ENCODE peak calls at places on chromosomes 2 and 18, in ten cellular contexts. I is effector CD8-positive, alpha-beta T cell; G is cerebellar nuclear complex; M is NCI-H1105; E is activated CD8-positive, alpha-beta memory T cell treated with anti-CD3 and anti-CD28 coated beads for 24 hours; F is H4; K is activated T-cell treated with anti-CD3 and anti-CD28 coated beads for 1 hour; R is sigmoid colon; J is colonic mucosa; D is bronchial epithelial cell. Q is an unnamed sample.

GRCh38 chr2:74894261-74895030 is 60.5 kb downstream of the HK2 start:
- DNase-seq in I (no peak), G (no peak), M (no peak), E (no peak), F (no peak), K (no peak), R (no peak), J (no peak), D (peak), Q (peak)

GRCh38 chr2:8630676-8631464 is 51.0 kb upstream of the ID2 start:
- DNase-seq in I (no peak), G (no peak), M (no peak), E (no peak), F (no peak), K (no peak), R (peak), J (no peak), D (no peak), Q (no peak)

GRCh38 chr2:28994679-28995078 is 13.6 kb downstream of the TOGARAM2 start:
- DNase-seq in I (no peak), G (no peak), M (no peak), E (no peak), F (no peak), K (no peak), R (no peak), J (no peak), D (no peak), Q (no peak)

GRCh38 chr2:122543815-122544214 is 788.4 kb downstream of the TSN start:
- DNase-seq in I (no peak), G (no peak), M (no peak), E (no peak), F (peak), K (no peak), R (no peak), J (no peak), D (peak), Q (no peak)

GRCh38 chr2:172340394-172340793 is 87.0 kb upstream of the ITGA6 start:
- DNase-seq in I (no peak), G (no peak), M (no peak), E (no peak), F (no peak), K (no peak), R (no peak), J (no peak), D (no peak), Q (peak)

GRCh38 chr2:128416366-128416765 is 97.7 kb upstream of the HS6ST1 start:
- DNase-seq in I (no peak), G (no peak), M (no peak), E (peak), F (no peak), K (no peak), R (no peak), J (peak), D (no peak), Q (no peak)

GRCh38 chr2:207315131-207315530 is 149.4 kb upstream of the KLF7 start:
- DNase-seq in I (no peak), G (no peak), M (no peak), E (no peak), F (no peak), K (no peak), R (no peak), J (no peak), D (peak), Q (no peak)

GRCh38 chr2:236636261-236636660 is 66.6 kb downstream of the ACKR3 start:
- DNase-seq in I (no peak), G (no peak), M (no peak), E (peak), F (no peak), K (no peak), R (peak), J (no peak), D (no peak), Q (no peak)

GRCh38 chr2:190864375-190864774 is 16.2 kb upstream of the GLS start:
- DNase-seq in I (no peak), G (no peak), M (no peak), E (no peak), F (no peak), K (no peak), R (no peak), J (no peak), D (no peak), Q (no peak)

GRCh38 chr2:223460774-223461211 is 141.4 kb downstream of the SCG2 start:
- DNase-seq in I (no peak), G (no peak), M (no peak), E (no peak), F (peak), K (no peak), R (no peak), J (no peak), D (peak), Q (peak)

GRCh38 chr2:219782999-219783398 is 155.6 kb downstream of the SLC4A3 start:
- DNase-seq in I (no peak), G (no peak), M (no peak), E (no peak), F (no peak), K (no peak), R (no peak), J (no peak), D (no peak), Q (no peak)

GRCh38 chr2:147331790-147332419 is 512.9 kb upstream of the ACVR2A start:
- DNase-seq in I (no peak), G (no peak), M (no peak), E (no peak), F (peak), K (peak), R (no peak), J (peak), D (peak), Q (no peak)

GRCh38 chr2:7452110-7452851 is 535.1 kb downstream of the RNF144A start:
- DNase-seq in I (no peak), G (no peak), M (no peak), E (peak), F (no peak), K (no peak), R (no peak), J (no peak), D (no peak), Q (no peak)

GRCh38 chr18:55376387-55376786 is 211.6 kb downstream of the TCF4 start:
- DNase-seq in I (no peak), G (no peak), M (no peak), E (no peak), F (no peak), K (no peak), R (no peak), J (no peak), D (no peak), Q (no peak)

GRCh38 chr18:36212978-36213303 is 25.6 kb downstream of the MOCOS start:
- DNase-seq in I (no peak), G (no peak), M (no peak), E (no peak), F (no peak), K (no peak), R (no peak), J (no peak), D (no peak), Q (no peak)

GRCh38 chr2:222778400-222778799 is 82.4 kb upstream of the ACSL3 start:
- DNase-seq in I (no peak), G (no peak), M (no peak), E (no peak), F (no peak), K (no peak), R (no peak), J (no peak), D (no peak), Q (no peak)

GRCh38 chr18:25875574-25875973 is 214.8 kb downstream of the SS18 start:
- DNase-seq in I (no peak), G (no peak), M (peak), E (no peak), F (peak), K (no peak), R (no peak), J (no peak), D (no peak), Q (no peak)

GRCh38 chr2:191105082-191105481 is 45.7 kb downstream of the STAT4 start:
- DNase-seq in I (no peak), G (no peak), M (no peak), E (no peak), F (peak), K (no peak), R (no peak), J (no peak), D (peak), Q (no peak)

GRCh38 chr2:238305965-238306679 is 14.2 kb upstream of the TRAF3IP1 start:
- DNase-seq in I (no peak), G (no peak), M (no peak), E (no peak), F (no peak), K (no peak), R (no peak), J (peak), D (no peak), Q (no peak)

GRCh38 chr2:200741468-200742202 is 70.1 kb upstream of the BZW1 start:
- DNase-seq in I (no peak), G (no peak), M (no peak), E (no peak), F (no peak), K (no peak), R (no peak), J (peak), D (no peak), Q (peak)